ENCODE peak calls at places on chromosomes 3 and 15, in seven cellular contexts. One of them, this sample, is unnamed.

GRCh38 chr3:135503429-135504083 is 462.0 kb upstream of the PPP2R3A start:
- DNase-seq in upper lobe of left lung: peak
- DNase-seq in H1: peak
- DNase-seq in SK-N-SH: peak
- DNase-seq in sigmoid colon: peak
- DNase-seq in esophagus muscularis mucosa: no peak
- DNase-seq in transverse colon: peak
- DNase-seq in this sample: no peak

GRCh38 chr3:30578479-30578878 is 27.9 kb upstream of the TGFBR2 start:
- DNase-seq in upper lobe of left lung: no peak
- DNase-seq in H1: no peak
- DNase-seq in SK-N-SH: no peak
- DNase-seq in sigmoid colon: peak
- DNase-seq in esophagus muscularis mucosa: no peak
- DNase-seq in transverse colon: peak
- DNase-seq in this sample: no peak

GRCh38 chr15:40776537-40777141 is 6.9 kb downstream of the C15orf62 start:
- DNase-seq in upper lobe of left lung: peak
- DNase-seq in H1: no peak
- DNase-seq in SK-N-SH: no peak
- DNase-seq in sigmoid colon: no peak
- DNase-seq in esophagus muscularis mucosa: no peak
- DNase-seq in transverse colon: no peak
- DNase-seq in this sample: no peak

GRCh38 chr15:48965972-48966371 is 2.3 kb upstream of the SHC4 start:
- DNase-seq in upper lobe of left lung: no peak
- DNase-seq in H1: no peak
- DNase-seq in SK-N-SH: no peak
- DNase-seq in sigmoid colon: no peak
- DNase-seq in esophagus muscularis mucosa: no peak
- DNase-seq in transverse colon: no peak
- DNase-seq in this sample: no peak

GRCh38 chr3:150495149-150495548 is 51.1 kb downstream of the SERP1 start:
- DNase-seq in upper lobe of left lung: no peak
- DNase-seq in H1: no peak
- DNase-seq in SK-N-SH: no peak
- DNase-seq in sigmoid colon: no peak
- DNase-seq in esophagus muscularis mucosa: no peak
- DNase-seq in transverse colon: no peak
- DNase-seq in this sample: no peak

GRCh38 chr15:86609275-86609674 is 529.6 kb downstream of the AGBL1 start:
- DNase-seq in upper lobe of left lung: no peak
- DNase-seq in H1: no peak
- DNase-seq in SK-N-SH: no peak
- DNase-seq in sigmoid colon: no peak
- DNase-seq in esophagus muscularis mucosa: no peak
- DNase-seq in transverse colon: no peak
- DNase-seq in this sample: no peak

GRCh38 chr3:34212175-34212574 is 413.7 kb downstream of the PDCD6IP start:
- DNase-seq in upper lobe of left lung: no peak
- DNase-seq in H1: no peak
- DNase-seq in SK-N-SH: no peak
- DNase-seq in sigmoid colon: no peak
- DNase-seq in esophagus muscularis mucosa: no peak
- DNase-seq in transverse colon: no peak
- DNase-seq in this sample: no peak

GRCh38 chr3:58288011-58288728 is 17.9 kb upstream of the RPP14 start:
- DNase-seq in upper lobe of left lung: no peak
- DNase-seq in H1: no peak
- DNase-seq in SK-N-SH: no peak
- DNase-seq in sigmoid colon: no peak
- DNase-seq in esophagus muscularis mucosa: no peak
- DNase-seq in transverse colon: no peak
- DNase-seq in this sample: no peak

GRCh38 chr15:88688394-88688933 is 49.6 kb downstream of the ISG20 start:
- DNase-seq in upper lobe of left lung: no peak
- DNase-seq in H1: no peak
- DNase-seq in SK-N-SH: no peak
- DNase-seq in sigmoid colon: no peak
- DNase-seq in esophagus muscularis mucosa: no peak
- DNase-seq in transverse colon: no peak
- DNase-seq in this sample: no peak

GRCh38 chr15:100298257-100298656 is 43.5 kb downstream of the ADAMTS17 start:
- DNase-seq in upper lobe of left lung: no peak
- DNase-seq in H1: no peak
- DNase-seq in SK-N-SH: no peak
- DNase-seq in sigmoid colon: no peak
- DNase-seq in esophagus muscularis mucosa: peak
- DNase-seq in transverse colon: no peak
- DNase-seq in this sample: no peak

GRCh38 chr3:29642393-29643033 is 361.6 kb downstream of the RBMS3 start:
- DNase-seq in upper lobe of left lung: no peak
- DNase-seq in H1: no peak
- DNase-seq in SK-N-SH: peak
- DNase-seq in sigmoid colon: no peak
- DNase-seq in esophagus muscularis mucosa: no peak
- DNase-seq in transverse colon: peak
- DNase-seq in this sample: no peak

GRCh38 chr3:14273886-14274517 is 95.4 kb downstream of the LSM3 start:
- DNase-seq in upper lobe of left lung: no peak
- DNase-seq in H1: no peak
- DNase-seq in SK-N-SH: no peak
- DNase-seq in sigmoid colon: no peak
- DNase-seq in esophagus muscularis mucosa: no peak
- DNase-seq in transverse colon: no peak
- DNase-seq in this sample: no peak

DNA sequence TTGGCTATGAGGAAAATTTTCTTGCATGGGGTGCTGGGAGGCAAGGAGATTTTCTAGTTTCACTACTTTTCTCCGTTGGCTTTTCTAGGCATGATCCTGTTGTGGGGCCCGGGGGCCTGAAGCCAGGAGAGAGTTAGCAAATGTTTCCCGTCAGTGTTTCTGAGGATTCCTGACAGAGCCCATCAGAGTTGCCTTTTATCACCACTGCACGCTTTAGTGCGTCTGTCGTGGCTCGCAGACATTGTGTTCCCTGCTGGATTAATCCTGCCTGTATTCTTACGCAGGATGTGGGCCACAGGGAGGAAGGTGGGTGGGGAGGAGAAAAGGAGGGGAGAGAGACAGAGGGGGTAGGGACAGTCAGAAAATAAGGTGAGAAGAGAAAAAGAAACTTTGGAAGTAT is 18.1 kb upstream of the BOC start:
- DNase-seq in upper lobe of left lung: no peak
- DNase-seq in H1: no peak
- DNase-seq in SK-N-SH: no peak
- DNase-seq in sigmoid colon: peak
- DNase-seq in esophagus muscularis mucosa: no peak
- DNase-seq in transverse colon: no peak
- DNase-seq in this sample: no peak
- TF ChIP-seq POLR2AphosphoS5 in upper lobe of left lung: no peak
- TF ChIP-seq POLR2AphosphoS5 in H1: no peak
- TF ChIP-seq POLR2AphosphoS5 in SK-N-SH: no peak
- TF ChIP-seq POLR2AphosphoS5 in sigmoid colon: no peak
- TF ChIP-seq POLR2AphosphoS5 in esophagus muscularis mucosa: peak
- TF ChIP-seq POLR2AphosphoS5 in transverse colon: peak
- TF ChIP-seq POLR2AphosphoS5 in this sample: no peak

DNA sequence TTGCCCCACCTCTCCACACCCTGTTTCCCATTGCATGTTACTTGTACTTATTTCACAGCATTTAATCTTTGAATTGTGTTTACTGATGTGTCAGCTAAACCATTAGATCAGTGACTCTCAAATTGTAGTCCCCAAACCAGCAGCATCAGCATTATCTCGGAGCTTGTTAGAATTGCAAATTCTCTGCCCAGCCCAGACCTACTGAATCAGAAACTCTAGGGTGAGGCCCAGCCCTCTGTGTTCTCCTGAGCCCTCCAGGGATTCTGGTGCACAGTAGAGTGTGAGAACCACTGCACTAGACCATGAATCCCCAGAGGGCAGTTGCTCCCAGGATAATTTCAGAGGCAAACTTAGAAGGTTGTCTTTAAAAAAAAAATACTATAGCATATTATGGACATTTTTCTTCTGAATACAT is 13.0 kb downstream of the PLD1 start:
- DNase-seq in upper lobe of left lung: no peak
- DNase-seq in H1: no peak
- DNase-seq in SK-N-SH: no peak
- DNase-seq in sigmoid colon: no peak
- DNase-seq in esophagus muscularis mucosa: no peak
- DNase-seq in transverse colon: no peak
- DNase-seq in this sample: no peak
- TF ChIP-seq EP300 in upper lobe of left lung: no peak
- TF ChIP-seq EP300 in H1: no peak
- TF ChIP-seq EP300 in SK-N-SH: no peak
- TF ChIP-seq EP300 in sigmoid colon: no peak
- TF ChIP-seq EP300 in esophagus muscularis mucosa: no peak
- TF ChIP-seq EP300 in transverse colon: no peak
- TF ChIP-seq EP300 in this sample: no peak

DNA sequence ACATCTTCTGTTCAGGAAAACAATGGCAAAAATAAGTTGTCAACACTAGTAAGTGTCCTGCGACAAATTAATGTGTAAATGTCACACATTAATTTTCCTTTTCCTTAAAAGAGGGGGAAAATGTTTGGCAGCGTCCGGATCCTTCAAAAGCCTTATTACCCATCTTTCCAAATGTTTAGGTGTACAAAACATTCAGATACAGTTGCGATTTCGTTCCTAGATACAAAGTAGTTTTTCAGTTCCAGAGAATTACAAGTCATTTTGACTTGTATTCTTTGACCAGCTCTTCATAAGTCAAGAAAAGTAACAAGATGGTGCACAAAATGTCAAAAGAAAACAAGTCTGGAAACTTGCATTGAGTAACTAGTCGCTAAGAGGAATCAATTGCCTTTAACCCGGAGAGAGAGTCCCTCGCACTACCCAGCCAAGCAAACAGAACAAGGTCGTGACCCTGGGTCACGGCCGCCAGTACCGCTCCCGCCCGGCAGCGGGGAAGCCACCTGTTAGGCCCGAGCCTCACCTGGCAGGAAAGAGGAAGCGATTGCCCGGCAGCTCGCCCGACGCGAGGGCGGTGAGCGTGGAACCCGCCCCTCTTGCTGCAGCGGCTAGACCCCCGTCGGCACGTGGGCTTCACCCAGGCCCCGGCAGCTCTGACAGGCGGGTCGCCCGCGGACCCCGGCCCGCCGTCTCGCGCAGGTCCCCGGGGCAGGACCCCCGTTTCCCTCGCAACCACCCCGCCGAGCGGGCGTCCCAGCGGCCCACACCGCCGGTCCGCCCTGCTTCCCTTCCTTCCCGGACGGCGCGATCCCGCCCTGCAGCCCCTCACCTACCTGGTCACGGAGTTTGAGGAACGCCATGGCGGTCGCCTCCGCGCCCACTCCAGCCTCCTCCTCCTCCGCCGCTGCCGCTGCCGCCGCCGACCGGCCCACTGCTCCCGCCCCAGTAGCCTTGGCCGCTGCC is 61.0 kb upstream of the ANKRD28 start:
- DNase-seq in upper lobe of left lung: peak
- DNase-seq in H1: peak
- DNase-seq in SK-N-SH: peak
- DNase-seq in sigmoid colon: no peak
- DNase-seq in esophagus muscularis mucosa: no peak
- DNase-seq in transverse colon: peak
- DNase-seq in this sample: peak
- TF ChIP-seq POLR2AphosphoS5 in upper lobe of left lung: no peak
- TF ChIP-seq POLR2AphosphoS5 in H1: no peak
- TF ChIP-seq POLR2AphosphoS5 in SK-N-SH: no peak
- TF ChIP-seq POLR2AphosphoS5 in sigmoid colon: no peak
- TF ChIP-seq POLR2AphosphoS5 in esophagus muscularis mucosa: peak
- TF ChIP-seq POLR2AphosphoS5 in transverse colon: peak
- TF ChIP-seq POLR2AphosphoS5 in this sample: no peak

GRCh38 chr15:42207674-42208579 is at the start of gene VPS39:
- DNase-seq in upper lobe of left lung: peak
- DNase-seq in H1: peak
- DNase-seq in SK-N-SH: peak
- DNase-seq in sigmoid colon: peak
- DNase-seq in esophagus muscularis mucosa: peak
- DNase-seq in transverse colon: peak
- DNase-seq in this sample: peak
- TF ChIP-seq EP300 in upper lobe of left lung: no peak
- TF ChIP-seq EP300 in H1: no peak
- TF ChIP-seq EP300 in SK-N-SH: no peak
- TF ChIP-seq EP300 in sigmoid colon: no peak
- TF ChIP-seq EP300 in esophagus muscularis mucosa: no peak
- TF ChIP-seq EP300 in transverse colon: no peak
- TF ChIP-seq EP300 in this sample: no peak

GRCh38 chr3:129213238-129213637 is 29.5 kb upstream of the CNBP start:
- DNase-seq in upper lobe of left lung: no peak
- DNase-seq in H1: no peak
- DNase-seq in SK-N-SH: no peak
- DNase-seq in sigmoid colon: peak
- DNase-seq in esophagus muscularis mucosa: no peak
- DNase-seq in transverse colon: no peak
- DNase-seq in this sample: no peak

GRCh38 chr3:129211772-129212171 is 28.1 kb upstream of the CNBP start:
- DNase-seq in upper lobe of left lung: no peak
- DNase-seq in H1: no peak
- DNase-seq in SK-N-SH: peak
- DNase-seq in sigmoid colon: peak
- DNase-seq in esophagus muscularis mucosa: no peak
- DNase-seq in transverse colon: peak
- DNase-seq in this sample: peak

GRCh38 chr3:129205109-129205832 is 21.6 kb upstream of the CNBP start:
- DNase-seq in upper lobe of left lung: no peak
- DNase-seq in H1: peak
- DNase-seq in SK-N-SH: no peak
- DNase-seq in sigmoid colon: no peak
- DNase-seq in esophagus muscularis mucosa: no peak
- DNase-seq in transverse colon: no peak
- DNase-seq in this sample: peak

GRCh38 chr3:129211345-129211744 is 27.6 kb upstream of the CNBP start:
- DNase-seq in upper lobe of left lung: no peak
- DNase-seq in H1: no peak
- DNase-seq in SK-N-SH: no peak
- DNase-seq in sigmoid colon: peak
- DNase-seq in esophagus muscularis mucosa: no peak
- DNase-seq in transverse colon: no peak
- DNase-seq in this sample: no peak

DNA sequence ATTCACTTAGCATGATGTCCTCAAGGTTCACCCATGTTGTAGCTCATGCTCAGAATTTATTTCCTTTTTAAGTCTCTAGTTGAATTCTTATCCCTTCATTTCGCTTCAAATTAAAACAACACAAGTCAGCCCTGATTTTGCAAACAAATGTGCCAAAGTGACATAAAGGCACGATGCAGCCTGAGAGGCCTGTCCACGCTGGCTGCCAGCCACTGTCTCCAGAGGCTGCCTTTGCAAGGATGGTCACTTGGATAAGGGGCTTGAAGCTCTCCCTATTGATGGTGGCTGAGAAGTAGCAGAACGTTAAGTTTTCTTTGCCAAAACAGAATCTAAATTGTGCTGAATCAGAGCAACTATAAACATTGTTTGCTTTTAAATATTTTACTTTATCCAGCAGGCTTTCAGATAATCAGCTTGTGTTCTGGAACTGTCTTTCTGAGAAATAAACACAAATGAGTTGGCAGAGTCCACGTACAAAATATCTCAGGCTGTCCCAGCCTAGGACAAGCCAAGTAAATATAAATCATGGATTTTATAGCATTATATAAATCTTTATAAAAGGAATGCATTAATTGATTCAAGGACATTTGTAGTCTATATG is 23.8 kb upstream of the CNBP start:
- DNase-seq in upper lobe of left lung: no peak
- DNase-seq in H1: no peak
- DNase-seq in SK-N-SH: no peak
- DNase-seq in sigmoid colon: no peak
- DNase-seq in esophagus muscularis mucosa: no peak
- DNase-seq in transverse colon: no peak
- DNase-seq in this sample: no peak
- TF ChIP-seq POLR2AphosphoS5 in upper lobe of left lung: no peak
- TF ChIP-seq POLR2AphosphoS5 in H1: no peak
- TF ChIP-seq POLR2AphosphoS5 in SK-N-SH: no peak
- TF ChIP-seq POLR2AphosphoS5 in sigmoid colon: peak
- TF ChIP-seq POLR2AphosphoS5 in esophagus muscularis mucosa: no peak
- TF ChIP-seq POLR2AphosphoS5 in transverse colon: peak
- TF ChIP-seq POLR2AphosphoS5 in this sample: no peak